ENCODE peak calls at places on chromosomes 11 and 22, in six cellular contexts. One of them, this sample, is unnamed.

GRCh38 chr11:76217653-76218160 is 11.4 kb upstream of the WNT11 start:
- DNase-seq in NCI-H2227 treated with DMSO at 0.1 percent for 48 hours: no peak
- DNase-seq in stimulated activated CD4-positive, alpha-beta T cell treated with anti-CD3 and anti-CD28 coated beads, Interleukin-1b, Interleukin-23, amount 100 ng/mL, for 1 hour: no peak
- DNase-seq in body of pancreas: no peak
- DNase-seq in neural crest cell: no peak
- DNase-seq in ACHN: no peak
- DNase-seq in this sample: no peak

GRCh38 chr11:11567862-11568650 is 53.7 kb downstream of the GALNT18 start:
- DNase-seq in neural crest cell: no peak
- DNase-seq in NCI-H2227 treated with DMSO at 0.1 percent for 48 hours: no peak
- DNase-seq in stimulated activated CD4-positive, alpha-beta T cell treated with anti-CD3 and anti-CD28 coated beads, Interleukin-1b, Interleukin-23, amount 100 ng/mL, for 1 hour: no peak
- DNase-seq in ACHN: no peak
- DNase-seq in body of pancreas: no peak
- DNase-seq in this sample: no peak

GRCh38 chr11:47400813-47401279 is 7.5 kb upstream of the SLC39A13 start:
- DNase-seq in NCI-H2227 treated with DMSO at 0.1 percent for 48 hours: no peak
- DNase-seq in stimulated activated CD4-positive, alpha-beta T cell treated with anti-CD3 and anti-CD28 coated beads, Interleukin-1b, Interleukin-23, amount 100 ng/mL, for 1 hour: no peak
- DNase-seq in ACHN: no peak
- DNase-seq in body of pancreas: no peak
- DNase-seq in neural crest cell: no peak
- DNase-seq in this sample: no peak

GRCh38 chr11:95816037-95816436 is 25.7 kb downstream of the CEP57 start:
- DNase-seq in stimulated activated CD4-positive, alpha-beta T cell treated with anti-CD3 and anti-CD28 coated beads, Interleukin-1b, Interleukin-23, amount 100 ng/mL, for 1 hour: no peak
- DNase-seq in NCI-H2227 treated with DMSO at 0.1 percent for 48 hours: no peak
- DNase-seq in ACHN: no peak
- DNase-seq in body of pancreas: no peak
- DNase-seq in neural crest cell: no peak
- DNase-seq in this sample: no peak

GRCh38 chr11:107592256-107592655 is 1.3 kb downstream of the ELMOD1 start:
- DNase-seq in ACHN: no peak
- DNase-seq in stimulated activated CD4-positive, alpha-beta T cell treated with anti-CD3 and anti-CD28 coated beads, Interleukin-1b, Interleukin-23, amount 100 ng/mL, for 1 hour: no peak
- DNase-seq in NCI-H2227 treated with DMSO at 0.1 percent for 48 hours: no peak
- DNase-seq in body of pancreas: no peak
- DNase-seq in neural crest cell: no peak
- DNase-seq in this sample: no peak

GRCh38 chr11:101567086-101567485 is 16.7 kb downstream of the TRPC6 start:
- DNase-seq in neural crest cell: no peak
- DNase-seq in stimulated activated CD4-positive, alpha-beta T cell treated with anti-CD3 and anti-CD28 coated beads, Interleukin-1b, Interleukin-23, amount 100 ng/mL, for 1 hour: no peak
- DNase-seq in body of pancreas: no peak
- DNase-seq in NCI-H2227 treated with DMSO at 0.1 percent for 48 hours: no peak
- DNase-seq in ACHN: no peak
- DNase-seq in this sample: no peak

GRCh38 chr22:29073618-29074275 is 912 bp downstream of the KREMEN1 start:
- DNase-seq in ACHN: peak
- DNase-seq in stimulated activated CD4-positive, alpha-beta T cell treated with anti-CD3 and anti-CD28 coated beads, Interleukin-1b, Interleukin-23, amount 100 ng/mL, for 1 hour: no peak
- DNase-seq in neural crest cell: peak
- DNase-seq in NCI-H2227 treated with DMSO at 0.1 percent for 48 hours: no peak
- DNase-seq in body of pancreas: peak
- DNase-seq in this sample: no peak

GRCh38 chr11:122038543-122038942 is 77.5 kb downstream of the BLID start:
- DNase-seq in ACHN: no peak
- DNase-seq in NCI-H2227 treated with DMSO at 0.1 percent for 48 hours: no peak
- DNase-seq in body of pancreas: no peak
- DNase-seq in stimulated activated CD4-positive, alpha-beta T cell treated with anti-CD3 and anti-CD28 coated beads, Interleukin-1b, Interleukin-23, amount 100 ng/mL, for 1 hour: no peak
- DNase-seq in neural crest cell: no peak
- DNase-seq in this sample: no peak

GRCh38 chr11:46632502-46632901 is 15.1 kb downstream of the ATG13 start:
- DNase-seq in ACHN: no peak
- DNase-seq in NCI-H2227 treated with DMSO at 0.1 percent for 48 hours: no peak
- DNase-seq in stimulated activated CD4-positive, alpha-beta T cell treated with anti-CD3 and anti-CD28 coated beads, Interleukin-1b, Interleukin-23, amount 100 ng/mL, for 1 hour: no peak
- DNase-seq in body of pancreas: no peak
- DNase-seq in neural crest cell: no peak
- DNase-seq in this sample: no peak

GRCh38 chr11:105466582-105467228 is 143.2 kb upstream of the GRIA4 start:
- DNase-seq in neural crest cell: no peak
- DNase-seq in body of pancreas: no peak
- DNase-seq in NCI-H2227 treated with DMSO at 0.1 percent for 48 hours: no peak
- DNase-seq in stimulated activated CD4-positive, alpha-beta T cell treated with anti-CD3 and anti-CD28 coated beads, Interleukin-1b, Interleukin-23, amount 100 ng/mL, for 1 hour: no peak
- DNase-seq in ACHN: peak
- DNase-seq in this sample: no peak

GRCh38 chr11:134050541-134051383 is 18.1 kb upstream of the JAM3 start:
- DNase-seq in NCI-H2227 treated with DMSO at 0.1 percent for 48 hours: peak
- DNase-seq in body of pancreas: peak
- DNase-seq in ACHN: peak
- DNase-seq in neural crest cell: peak
- DNase-seq in stimulated activated CD4-positive, alpha-beta T cell treated with anti-CD3 and anti-CD28 coated beads, Interleukin-1b, Interleukin-23, amount 100 ng/mL, for 1 hour: peak
- DNase-seq in this sample: peak

GRCh38 chr11:113623114-113623513 is 83.0 kb downstream of the TMPRSS5 start:
- DNase-seq in neural crest cell: no peak
- DNase-seq in body of pancreas: no peak
- DNase-seq in stimulated activated CD4-positive, alpha-beta T cell treated with anti-CD3 and anti-CD28 coated beads, Interleukin-1b, Interleukin-23, amount 100 ng/mL, for 1 hour: no peak
- DNase-seq in ACHN: no peak
- DNase-seq in NCI-H2227 treated with DMSO at 0.1 percent for 48 hours: no peak
- DNase-seq in this sample: no peak

This sample was measured in effector CD4-positive, alpha-beta T cell.